ENCODE peak calls at places on chromosomes 16 and 17, in five cellular contexts. D, U, X, S and H are unnamed samples.
A peak's percentile ranks its signal among the peaks of the same experiment; 100 is the strongest.

GRCh38 chr17:45276031-45276430 is 14.1 kb upstream of the SPATA32 start:
- DNase-seq in U (no peak), S (no peak), D (peak; percentile 50), X (no peak), H (peak; percentile 87)

GRCh38 chr16:1949507-1949906 is 5.0 kb downstream of the RPL3L start:
- DNase-seq in U (no peak), D (no peak), S (no peak), X (no peak), H (no peak)

GRCh38 chr17:37206299-37206698 is 169.5 kb upstream of the C17orf78 start:
- DNase-seq in X (no peak), S (no peak), D (no peak), U (no peak), H (no peak)

GRCh38 chr16:67216612-67217490 is 10.1 kb upstream of the TMEM208 start:
- DNase-seq in X (peak; percentile 83), S (no peak), D (no peak), U (no peak), H (no peak)

GRCh38 chr17:31424944-31425582 is 33.6 kb downstream of the RAB11FIP4 start:
- DNase-seq in S (no peak), X (peak; percentile 37), U (peak; percentile 47), D (no peak), H (peak; percentile 12)

GRCh38 chr16:3059041-3059722 is 6.3 kb upstream of the IL32 start:
- DNase-seq in U (peak; percentile 96), D (peak; percentile 84), S (peak; percentile 71), X (peak; percentile 93), H (peak; percentile 81)

GRCh38 chr16:68901910-68902309 is 58.6 kb downstream of the TANGO6 start:
- DNase-seq in S (no peak), D (peak; percentile 13), U (no peak), X (no peak), H (peak; percentile 77)

GRCh38 chr16:50945136-50945535 is 203.2 kb downstream of the CYLD start:
- DNase-seq in X (no peak), D (no peak), S (no peak), U (no peak), H (no peak)

GRCh38 chr17:31488982-31489294 is 97.5 kb downstream of the RAB11FIP4 start:
- DNase-seq in U (no peak), S (no peak), D (no peak), X (no peak), H (no peak)

GRCh38 chr16:2743007-2743810 is 9.2 kb upstream of the SRRM2 start:
- DNase-seq in S (no peak), X (no peak), D (no peak), U (no peak), H (no peak)

GRCh38 chr16:14325921-14326401 is 254.8 kb downstream of the MRTFB start:
- DNase-seq in D (no peak), X (no peak), U (no peak), S (no peak), H (no peak)

GRCh38 chr17:74923538-74924249 is 379 bp upstream of the OTOP2 start:
- DNase-seq in X (peak; percentile 82), U (peak; percentile 89), D (peak; percentile 64), S (no peak), H (peak; percentile 27)

GRCh38 chr16:20253825-20254224 is 73.5 kb downstream of the GP2 start:
- DNase-seq in D (no peak), S (no peak), X (no peak), U (no peak), H (no peak)

GRCh38 chr16:20399185-20399584 is 5.4 kb downstream of the PDILT start:
- DNase-seq in U (no peak), S (no peak), D (no peak), X (no peak), H (no peak)

GRCh38 chr16:10130482-10130996 is 51.7 kb downstream of the GRIN2A start:
- DNase-seq in U (no peak), S (no peak), D (no peak), X (no peak), H (no peak)

GRCh38 chr16:84931506-84931905 is 79.8 kb downstream of the ZDHHC7 start:
- DNase-seq in X (no peak), S (no peak), D (no peak), U (no peak), H (peak; percentile 38)

GRCh38 chr17:69236464-69236863 is 7.8 kb upstream of the ABCA10 start:
- DNase-seq in U (no peak), S (no peak), D (no peak), X (no peak), H (no peak)

GRCh38 chr17:76584427-76585047 is 1.1 kb downstream of the ST6GALNAC2 start:
- DNase-seq in S (no peak), D (no peak), U (no peak), X (no peak), H (no peak)

GRCh38 chr17:76585048-76585648 is 512 bp downstream of the ST6GALNAC2 start:
- DNase-seq in U (peak; percentile 72), X (no peak), S (no peak), D (no peak), H (no peak)

GRCh38 chr17:76586741-76587487 is 1.3 kb upstream of the ST6GALNAC2 start:
- DNase-seq in U (no peak), S (no peak), D (no peak), X (peak; percentile 24), H (no peak)

GRCh38 chr17:76585649-76586593 is at the start of gene ST6GALNAC2:
- DNase-seq in X (no peak), S (peak; percentile 66), D (peak; percentile 59), U (peak; percentile 67), H (no peak)

DNA sequence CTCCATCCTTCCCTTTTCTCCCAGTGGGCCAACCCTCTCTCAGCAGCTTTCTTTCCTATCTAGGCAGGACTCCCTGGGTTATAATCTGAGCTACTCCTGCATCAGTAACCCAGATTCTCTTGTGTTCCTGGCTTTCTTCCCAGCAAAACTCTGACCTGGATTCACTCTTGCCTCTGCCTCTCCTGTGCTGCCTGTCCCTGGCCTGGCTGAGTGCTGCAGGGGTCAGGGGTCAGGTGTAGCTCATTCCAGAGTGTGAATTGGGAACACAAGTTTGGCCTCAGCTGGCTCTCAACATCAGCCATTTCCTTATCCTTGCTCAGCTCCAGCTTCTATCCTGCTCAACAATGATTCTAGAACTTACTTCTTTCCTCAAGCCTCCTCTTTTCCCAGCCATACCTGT is 2.5 kb upstream of the ST6GALNAC2 start:
- DNase-seq in X (no peak), U (no peak), S (no peak), D (no peak), H (no peak)
- TF ChIP-seq MAFK in X (no peak), U (no peak), S (no peak), D (no peak), H (no peak)

DNA sequence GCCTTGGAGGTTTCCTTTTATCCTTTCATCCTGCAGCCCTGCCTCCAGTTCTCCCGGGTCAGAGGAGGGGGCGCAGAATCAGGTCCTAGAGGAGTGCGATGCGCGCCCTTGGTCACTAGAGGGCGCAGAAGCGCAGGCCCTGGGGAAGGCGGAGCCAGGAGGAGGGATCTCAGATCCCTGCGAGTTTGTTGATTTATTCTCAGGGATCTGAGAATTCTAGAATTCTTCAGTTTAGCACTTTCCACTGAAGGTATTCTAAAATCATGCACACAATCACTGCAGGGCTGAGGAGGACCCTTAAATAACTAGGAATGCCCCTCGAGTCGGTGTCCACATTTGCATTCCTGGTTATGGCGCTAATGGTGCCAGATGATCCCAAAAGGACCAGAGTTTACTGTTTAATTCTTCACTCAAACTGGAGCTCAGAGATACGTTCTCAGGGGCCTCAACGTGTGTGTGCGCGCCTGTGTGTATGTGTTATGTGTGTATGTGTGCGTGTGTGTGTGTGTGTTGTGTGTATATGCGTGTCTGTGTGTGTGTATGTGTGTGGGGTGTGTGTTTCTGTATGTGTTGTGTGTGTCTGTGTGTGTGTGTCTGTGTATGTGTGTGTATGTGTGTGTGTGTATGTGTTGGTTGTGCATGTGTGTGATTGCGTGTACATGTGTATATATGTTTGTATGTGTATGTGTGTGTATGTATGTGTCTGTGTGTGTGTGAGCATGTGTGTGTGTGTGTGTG is 6.9 kb upstream of the ELAC2 start:
- DNase-seq in U (peak; percentile 92), D (peak; percentile 75), S (peak; percentile 55), X (peak; percentile 78), H (peak; percentile 52)
- TF ChIP-seq MAFK in U (no peak), D (no peak), S (no peak), X (no peak), H (no peak)

DNA sequence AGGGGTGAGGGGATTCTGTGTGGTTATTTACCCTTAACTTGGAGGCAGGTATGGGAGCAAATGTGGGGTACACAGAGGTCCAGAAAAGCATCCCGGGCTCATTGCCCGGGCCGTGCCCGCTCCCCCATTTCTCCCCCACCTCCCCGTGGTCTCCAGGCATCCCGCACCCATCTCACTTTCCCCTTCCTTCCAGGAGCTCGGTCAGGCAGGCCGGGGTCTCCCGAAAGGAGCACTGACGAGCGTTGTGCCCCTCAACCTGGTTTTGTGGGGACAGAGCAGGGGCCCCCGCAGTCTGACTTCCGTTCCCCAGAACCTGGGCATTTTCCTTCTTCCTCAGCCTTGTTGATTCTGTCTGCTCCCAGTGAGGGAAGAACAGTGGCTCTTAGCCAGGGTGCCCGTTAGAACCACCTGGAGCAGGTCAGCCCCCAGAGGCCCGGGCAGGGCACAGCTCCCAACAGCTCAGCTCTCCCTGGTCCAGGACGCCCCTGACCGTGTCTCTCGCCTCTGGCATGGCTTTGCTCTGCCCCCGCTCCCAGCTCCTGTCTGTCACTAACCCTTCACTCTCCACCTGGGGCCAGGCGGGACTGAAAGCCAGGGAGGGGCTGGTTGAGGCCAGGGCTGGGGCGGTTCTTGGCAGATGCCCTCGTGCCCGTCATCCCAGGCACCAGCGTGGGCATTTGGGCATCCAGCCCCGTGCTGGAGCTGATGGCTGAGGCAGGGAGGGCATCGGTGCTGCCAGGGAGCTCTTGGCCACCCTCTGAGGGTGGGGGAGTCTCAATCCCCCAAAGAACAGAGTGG is 12.5 kb upstream of the NUDT16L1 start:
- DNase-seq in D (no peak), X (no peak), S (no peak), U (no peak), H (no peak)
- TF ChIP-seq MAFK in D (no peak), X (no peak), S (no peak), U (no peak), H (no peak)

GRCh38 chr17:7323731-7324437 is 5.3 kb downstream of the NEURL4 start:
- DNase-seq in X (peak; percentile 51), D (peak; percentile 53), U (peak; percentile 99), S (no peak), H (peak; percentile 17)
- TF ChIP-seq MAFK in X (no peak), D (no peak), U (no peak), S (no peak), H (no peak)

DNA sequence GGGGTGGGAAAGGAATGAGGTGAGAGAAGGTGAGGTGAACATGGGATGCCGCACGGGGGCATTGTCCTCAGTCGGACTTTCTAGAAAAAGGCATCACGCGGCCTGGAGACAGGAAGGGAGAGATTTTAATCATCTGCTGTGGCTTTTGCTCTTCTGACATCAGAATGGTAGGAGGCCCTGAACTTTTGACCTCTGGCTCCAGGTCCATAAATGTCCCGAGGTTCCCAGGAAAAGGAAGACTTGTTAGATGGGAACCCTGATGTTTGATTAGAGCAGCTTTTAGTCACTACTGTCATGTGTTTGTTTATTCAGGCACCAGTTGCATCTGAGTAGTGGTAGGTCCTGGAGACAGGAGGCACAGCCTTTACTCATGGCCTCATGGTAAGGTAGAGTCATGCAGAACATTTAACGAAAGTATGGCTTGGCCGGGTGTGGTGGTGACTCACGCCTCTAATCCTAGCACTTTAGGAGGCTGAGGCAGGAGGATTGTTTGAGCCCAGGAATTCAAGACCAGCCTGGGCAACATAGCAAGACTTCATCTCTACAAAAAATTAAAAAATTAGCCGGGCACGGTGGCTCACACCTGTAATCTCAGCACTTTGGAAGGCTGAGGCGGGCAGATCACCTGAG is 203.1 kb downstream of the MSI2 start:
- DNase-seq in D (peak; percentile 93), U (no peak), S (peak; percentile 100), X (peak; percentile 81), H (peak; percentile 82)
- TF ChIP-seq MAFK in D (no peak), U (no peak), S (no peak), X (no peak), H (no peak)